ENCODE peak calls at places on chromosomes 2 and 18, in four cellular contexts. X is PC-9, O is OCI-LY7, U is psoas muscle. L is an unnamed sample.

GRCh38 chr2:151410485-151410833 is 757 bp downstream of the RIF1 start:
- DNase-seq in X (no peak), O (peak; percentile 58), U (no peak), L (no peak)

GRCh38 chr2:212929116-212929515 is 222.3 kb downstream of the IKZF2 start:
- DNase-seq in X (peak; percentile 78), O (no peak), U (no peak), L (no peak)

GRCh38 chr2:128503358-128504241 is 184.9 kb upstream of the HS6ST1 start:
- DNase-seq in X (no peak), O (no peak), U (no peak), L (no peak)

GRCh38 chr2:207160115-207160514 is 5.6 kb downstream of the KLF7 start:
- DNase-seq in X (no peak), O (no peak), U (no peak), L (no peak)

GRCh38 chr2:191166756-191167445 is 16.1 kb upstream of the STAT4 start:
- DNase-seq in X (no peak), O (no peak), U (no peak), L (no peak)

GRCh38 chr2:46977899-46978298 is 62.3 kb upstream of the MCFD2 start:
- DNase-seq in X (no peak), O (peak; percentile 67), U (no peak), L (no peak)

GRCh38 chr18:58640891-58641610 is 12.2 kb upstream of the ALPK2 start:
- DNase-seq in X (peak; percentile 49), O (no peak), U (no peak), L (no peak)

GRCh38 chr2:58107803-58108710 is 61.5 kb downstream of the VRK2 start:
- DNase-seq in X (peak; percentile 98), O (no peak), U (no peak), L (no peak)

GRCh38 chr2:135600915-135601314 is 69.6 kb downstream of the R3HDM1 start:
- DNase-seq in X (no peak), O (peak; percentile 12), U (no peak), L (no peak)

GRCh38 chr2:189580662-189581353 is at the start of gene SLC40A1:
- DNase-seq in X (peak; percentile 53), O (no peak), U (peak; percentile 86), L (peak; percentile 89)

GRCh38 chr2:105794926-105795574 is 50.3 kb downstream of the NCK2 start:
- DNase-seq in X (no peak), O (no peak), U (no peak), L (no peak)
- H3K4me3 ChIP-seq in X (no peak overlapping the region), O (peak overlapping the region; percentile 56), U (no peak overlapping the region), L (no peak overlapping the region)

DNA sequence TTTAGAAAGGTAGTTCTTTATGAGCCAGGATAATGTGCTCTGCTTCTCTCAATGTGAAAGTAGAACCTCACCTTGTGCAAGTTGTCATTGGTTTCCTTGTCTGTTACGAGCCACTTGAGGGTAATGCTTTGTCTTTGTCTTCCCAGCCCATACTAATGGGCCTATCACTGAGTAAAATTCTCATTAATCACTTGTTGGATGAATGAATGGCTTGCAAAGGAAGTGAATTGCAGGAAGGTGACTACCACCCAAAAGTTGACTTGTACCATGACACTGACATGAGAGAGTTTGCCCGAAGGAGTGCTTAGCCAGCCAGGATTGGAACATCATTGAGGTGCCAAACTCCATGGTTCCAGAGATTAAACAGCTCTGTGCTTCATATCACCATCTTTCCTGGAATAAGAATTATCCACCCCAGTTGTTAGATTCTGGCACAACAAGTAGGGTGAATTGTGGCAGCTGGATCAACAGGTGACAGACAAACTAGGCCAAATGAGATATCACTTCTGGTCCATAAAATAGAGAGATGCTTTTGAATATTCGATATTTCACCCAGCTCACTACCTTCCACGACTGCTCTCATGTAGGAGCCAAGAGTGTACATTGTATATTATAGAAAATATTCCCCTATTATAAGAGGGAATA is 20.5 kb upstream of the CD28 start:
- DNase-seq in X (no peak), O (no peak), U (no peak), L (no peak)
- H3K4me1 ChIP-seq in X (peaks cover 25% of the 10 kb centered on the region), O (peaks cover 94% of the 10 kb centered on the region), U (peaks cover 87% of the 10 kb centered on the region), L (peaks cover 5% of the 10 kb centered on the region)

GRCh38 chr2:169756342-169756741 is 22.7 kb downstream of the KLHL23 start:
- DNase-seq in X (no peak), O (no peak), U (no peak), L (no peak)

GRCh38 chr2:169757778-169758177 is 24.1 kb downstream of the KLHL23 start:
- DNase-seq in X (no peak), O (no peak), U (no peak), L (no peak)

GRCh38 chr2:169757356-169757755 is 23.7 kb downstream of the KLHL23 start:
- DNase-seq in X (no peak), O (no peak), U (no peak), L (no peak)

GRCh38 chr2:169752752-169753151 is 19.1 kb downstream of the KLHL23 start:
- DNase-seq in X (no peak), O (no peak), U (no peak), L (no peak)

GRCh38 chr2:169755083-169755870 is 21.6 kb downstream of the KLHL23 start:
- DNase-seq in X (no peak), O (no peak), U (no peak), L (no peak)
- H3K4me3 ChIP-seq in X (no peak overlapping the region), O (no peak overlapping the region), U (no peak overlapping the region), L (no peak overlapping the region)

DNA sequence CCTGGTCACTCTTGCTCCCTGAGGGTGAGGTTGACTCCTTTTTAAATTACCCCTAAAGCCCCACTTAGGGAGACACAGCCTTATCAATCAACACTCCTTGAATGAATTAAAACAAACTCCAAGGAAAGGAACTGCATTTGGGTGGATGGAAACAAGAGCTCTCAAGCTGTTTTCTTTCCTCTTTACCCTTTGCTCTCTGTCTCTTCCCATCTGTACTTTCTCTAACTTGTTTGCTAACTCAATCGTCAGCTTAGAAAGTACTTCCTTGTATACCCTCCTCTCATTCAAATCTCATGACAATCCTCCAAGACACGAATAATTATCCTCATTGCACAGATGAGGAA is 32.8 kb downstream of the ZFP36L2 start:
- DNase-seq in X (no peak), O (no peak), U (no peak), L (peak; percentile 82)
- H3K4me1 ChIP-seq in X (peaks cover 26% of the 10 kb centered on the region), O (peaks cover 48% of the 10 kb centered on the region), U (no peaks in the 10 kb centered on the region), L (no peaks in the 10 kb centered on the region)

GRCh38 chr2:96868555-96869280 is 1.2 kb downstream of the SEMA4C start:
- DNase-seq in X (peak; percentile 72), O (no peak), U (peak; percentile 92), L (peak; percentile 42)

GRCh38 chr2:96869281-96869823 is 528 bp downstream of the SEMA4C start:
- DNase-seq in X (peak; percentile 53), O (no peak), U (peak; percentile 82), L (no peak)

GRCh38 chr2:96869824-96870630 is at the start of gene SEMA4C:
- DNase-seq in X (no peak), O (no peak), U (peak; percentile 70), L (no peak)

GRCh38 chr2:96872591-96873349 is 2.9 kb upstream of the SEMA4C start:
- DNase-seq in X (peak; percentile 69), O (no peak), U (no peak), L (no peak)

GRCh38 chr2:96870631-96871255 is 863 bp upstream of the SEMA4C start:
- DNase-seq in X (no peak), O (no peak), U (no peak), L (peak; percentile 43)
- H3K4me3 ChIP-seq in X (peak overlapping the region; percentile 82), O (no peak overlapping the region), U (peak overlapping the region; percentile 92), L (peak overlapping the region; percentile 81)

GRCh38 chr2:183034806-183035205 is 3.5 kb downstream of the NCKAP1 start:
- DNase-seq in X (peak; percentile 54), O (no peak), U (no peak), L (no peak)
- H3K4me1 ChIP-seq in X (peaks cover 65% of the 10 kb centered on the region), O (peaks cover 26% of the 10 kb centered on the region), U (peaks cover 69% of the 10 kb centered on the region), L (no peaks in the 10 kb centered on the region)